ENCODE peak calls at places on chromosomes 3 and 15, in four cellular contexts. G, U, T and V are unnamed samples.

GRCh38 chr3:165749241-165749640 is 88.0 kb downstream of the BCHE start:
- DNase-seq in U (no peak), T (no peak), G (no peak), V (no peak)

GRCh38 chr15:90114451-90114901 is 12.2 kb upstream of the IDH2 start:
- DNase-seq in U (peak; percentile 28), G (no peak), T (no peak), V (no peak)

GRCh38 chr3:46902188-46902631 is 24.7 kb downstream of the PTH1R start:
- DNase-seq in G (peak; percentile 50), U (no peak), T (no peak), V (no peak)

GRCh38 chr3:157109267-157110141 is 50.4 kb downstream of the CCNL1 start:
- DNase-seq in G (no peak), U (no peak), T (no peak), V (no peak)

GRCh38 chr3:110767156-110767555 is 304.5 kb upstream of the NECTIN3 start:
- DNase-seq in G (no peak), U (no peak), T (no peak), V (no peak)

GRCh38 chr3:101890716-101891115 is 41.4 kb downstream of the NFKBIZ start:
- DNase-seq in G (no peak), U (no peak), T (no peak), V (no peak)

GRCh38 chr3:134072881-134073582 is 43.3 kb upstream of the SLCO2A1 start:
- DNase-seq in G (no peak), T (no peak), U (no peak), V (no peak)

GRCh38 chr3:197507081-197507480 is 48.7 kb downstream of the BDH1 start:
- DNase-seq in T (no peak), U (no peak), G (no peak), V (peak; percentile 31)

GRCh38 chr3:146037697-146038096 is 123.3 kb downstream of the PLOD2 start:
- DNase-seq in U (no peak), G (no peak), T (no peak), V (no peak)

GRCh38 chr3:25945836-25946235 is 155.9 kb downstream of the OXSM start:
- DNase-seq in T (no peak), G (no peak), U (no peak), V (peak; percentile 72)

GRCh38 chr3:184334470-184335158 is 2.8 kb upstream of the FAM131A start:
- DNase-seq in T (no peak), U (peak; percentile 48), G (peak; percentile 74), V (no peak)

GRCh38 chr3:117735481-117736101 is 1026.0 kb downstream of the TUSC7 start:
- DNase-seq in T (no peak), G (no peak), U (peak; percentile 36), V (no peak)

GRCh38 chr15:100803158-100803440 is 76.5 kb upstream of the ALDH1A3 start:
- DNase-seq in G (no peak), T (peak; percentile 44), U (no peak), V (no peak)

GRCh38 chr3:175552929-175553328 is 693.8 kb downstream of the NAALADL2 start:
- DNase-seq in U (no peak), G (no peak), T (no peak), V (no peak)

GRCh38 chr3:75737831-75738493 is 47.4 kb downstream of the ZNF717 start:
- DNase-seq in G (no peak), T (no peak), U (peak; percentile 42), V (no peak)
- H3K9me3 ChIP-seq in G (peaks cover 74% of the 10 kb centered on the region), T (peaks cover 34% of the 10 kb centered on the region), U (peaks cover 42% of the 10 kb centered on the region), V (peaks cover 47% of the 10 kb centered on the region)

GRCh38 chr15:69996321-69996720 is 101.4 kb downstream of the TLE3 start:
- DNase-seq in T (no peak), U (no peak), G (no peak), V (no peak)
- H3K4me3 ChIP-seq in T (no peak overlapping the region), U (no peak overlapping the region), G (no peak overlapping the region), V (no peak overlapping the region)

GRCh38 chr3:191085091-191085490 is 114.0 kb upstream of the OSTN start:
- DNase-seq in G (no peak), U (no peak), T (no peak), V (no peak)

GRCh38 chr3:191087391-191087790 is 111.7 kb upstream of the OSTN start:
- DNase-seq in G (no peak), U (no peak), T (no peak), V (no peak)
- H3K9me3 ChIP-seq in G (no peaks in the 10 kb centered on the region), U (no peaks in the 10 kb centered on the region), T (no peaks in the 10 kb centered on the region), V (no peaks in the 10 kb centered on the region)

GRCh38 chr3:52532838-52533622 is 627 bp downstream of the NT5DC2 start:
- DNase-seq in T (peak; percentile 79), G (peak; percentile 70), U (no peak), V (no peak)
- H3K4me3 ChIP-seq in T (peak overlapping the region; percentile 94), G (peak overlapping the region; percentile 69), U (peak overlapping the region; percentile 87), V (peak overlapping the region; percentile 60)

GRCh38 chr15:98830034-98830634 is 177.5 kb downstream of the PGPEP1L start:
- DNase-seq in U (peak; percentile 32), T (no peak), G (no peak), V (no peak)
- H3K9me3 ChIP-seq in U (peaks cover 88% of the 10 kb centered on the region), T (peaks cover 16% of the 10 kb centered on the region), G (peaks cover 62% of the 10 kb centered on the region), V (peaks cover 53% of the 10 kb centered on the region)

GRCh38 chr3:141052570-141053069 is 1.5 kb downstream of the SPSB4 start:
- DNase-seq in G (peak; percentile 75), T (peak; percentile 67), U (no peak), V (no peak)
- H3K4me3 ChIP-seq in G (peak overlapping the region; percentile 66), T (peak overlapping the region; percentile 78), U (peak overlapping the region; percentile 13), V (peak overlapping the region; percentile 45)

DNA sequence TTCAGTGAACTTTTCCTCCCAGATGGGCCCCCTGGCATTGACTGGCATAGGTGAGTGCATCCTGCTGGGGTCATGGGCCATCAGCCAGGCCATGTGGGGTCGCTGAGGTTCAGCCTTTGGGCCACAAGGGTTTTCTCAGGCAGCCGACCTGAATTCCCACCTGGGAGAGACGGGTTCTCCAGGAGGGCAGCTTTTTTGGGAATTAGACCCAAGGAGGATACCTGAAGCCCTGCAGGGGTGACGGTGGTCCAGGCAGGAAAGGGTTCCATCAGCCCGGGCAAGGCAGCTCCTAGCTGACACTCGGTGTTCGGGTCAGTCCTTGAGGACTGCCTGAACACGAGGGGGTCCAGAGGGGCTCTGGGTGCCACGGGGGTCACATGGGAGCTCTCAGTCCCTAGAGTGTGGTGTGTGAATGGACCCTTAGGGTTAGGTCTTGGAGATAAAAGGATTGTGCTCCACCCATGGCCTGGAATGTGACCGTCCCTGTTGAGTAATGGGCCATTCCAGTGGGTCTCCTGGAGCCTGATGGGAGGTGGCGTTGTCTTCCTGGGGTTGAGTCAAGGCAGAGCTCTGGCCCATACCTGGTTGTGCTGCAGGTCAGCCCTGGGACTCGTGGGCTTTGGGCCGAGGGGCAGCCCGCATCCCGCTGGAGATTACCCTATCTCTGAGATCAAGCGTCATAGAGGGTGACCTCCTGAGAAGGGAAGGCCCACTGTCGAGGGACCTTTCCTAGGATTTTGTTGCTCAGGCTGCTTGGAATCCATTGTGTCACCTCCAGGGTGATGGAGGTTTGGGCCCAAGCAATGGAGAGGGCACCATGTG is 192.8 kb downstream of the UBE3A start:
- DNase-seq in T (no peak), G (peak; percentile 21), U (no peak), V (no peak)
- H3K9me3 ChIP-seq in T (no peaks in the 10 kb centered on the region), G (no peaks in the 10 kb centered on the region), U (no peaks in the 10 kb centered on the region), V (peaks cover 40% of the 10 kb centered on the region)